ENCODE peak calls at places on chromosomes 16 and 17, in five cellular contexts. H is stimulated activated CD4-positive, alpha-beta T cell treated with anti-CD3 and anti-CD28 coated beads, Interleukin-4, amount 100 ng/mL, for 24 hours; U is choroid plexus epithelial cell; J is cardiac muscle cell; Y is effector CD4-positive, alpha-beta T cell. V is an unnamed sample.

GRCh38 chr16:49788936-49789335 is 67.0 kb downstream of the ZNF423 start:
- DNase-seq in H (no peak), U (no peak), J (no peak), Y (no peak), V (no peak)

GRCh38 chr17:49471769-49472168 is 23.3 kb upstream of the NGFR start:
- DNase-seq in H (no peak), U (no peak), J (no peak), Y (no peak), V (no peak)

GRCh38 chr17:39742126-39742855 is 4.6 kb downstream of the GRB7 start:
- DNase-seq in H (no peak), U (no peak), J (no peak), Y (no peak), V (no peak)

GRCh38 chr16:57863434-57864160 is 61.3 kb upstream of the KIFC3 start:
- DNase-seq in H (no peak), U (peak), J (peak), Y (no peak), V (peak)

GRCh38 chr17:78034429-78035091 is 76.1 kb downstream of the TNRC6C start:
- DNase-seq in H (no peak), U (no peak), J (no peak), Y (no peak), V (no peak)

GRCh38 chr16:11556214-11556819 is 30.4 kb downstream of the LITAF start:
- DNase-seq in H (no peak), U (no peak), J (no peak), Y (no peak), V (no peak)

GRCh38 chr17:63446981-63447687 is 1.0 kb upstream of the CYB561 start:
- DNase-seq in H (peak), U (no peak), J (no peak), Y (peak), V (peak)

GRCh38 chr16:12170103-12171025 is 193.8 kb downstream of the SNX29 start:
- DNase-seq in H (no peak), U (no peak), J (no peak), Y (no peak), V (no peak)

GRCh38 chr16:47924950-47925349 is 230.8 kb downstream of the ABCC12 start:
- DNase-seq in H (no peak), U (no peak), J (no peak), Y (no peak), V (no peak)